ENCODE peak calls at places on chromosomes 1 and 21, in six cellular contexts. Y, S, Z, L, P and T are unnamed samples.

GRCh38 chr1:108816049-108816882 is 40.6 kb downstream of the AKNAD1 start:
- DNase-seq in Y (no peak), S (peak; percentile 77), Z (peak; percentile 60), L (peak; percentile 78), P (peak; percentile 94), T (peak; percentile 96)

GRCh38 chr1:100700586-100700985 is 19.0 kb upstream of the VCAM1 start:
- DNase-seq in Y (no peak), S (no peak), Z (no peak), L (no peak), P (no peak), T (no peak)

GRCh38 chr1:198179556-198179981 is 22.8 kb downstream of the NEK7 start:
- DNase-seq in Y (no peak), S (no peak), Z (no peak), L (no peak), P (no peak), T (no peak)

GRCh38 chr1:56803561-56804156 is 15.5 kb downstream of the FYB2 start:
- DNase-seq in Y (no peak), S (no peak), Z (peak; percentile 79), L (peak; percentile 34), P (peak; percentile 45), T (no peak)

GRCh38 chr21:42622284-42622683 is 31.1 kb upstream of the PDE9A start:
- DNase-seq in Y (no peak), S (no peak), Z (no peak), L (no peak), P (no peak), T (no peak)

GRCh38 chr1:237287876-237288517 is 246.0 kb downstream of the RYR2 start:
- DNase-seq in Y (no peak), S (no peak), Z (no peak), L (no peak), P (no peak), T (no peak)

GRCh38 chr1:92784051-92784638 is 763 bp downstream of the EVI5 start:
- DNase-seq in Y (peak; percentile 38), S (no peak), Z (peak; percentile 25), L (peak; percentile 71), P (peak; percentile 79), T (no peak)

GRCh38 chr1:77678628-77679610 is 3.5 kb downstream of the ZZZ3 start:
- DNase-seq in Y (no peak), S (no peak), Z (no peak), L (no peak), P (no peak), T (no peak)

GRCh38 chr1:3553166-3553939 is 58.0 kb downstream of the MEGF6 start:
- DNase-seq in Y (no peak), S (no peak), Z (no peak), L (no peak), P (no peak), T (no peak)

GRCh38 chr1:157170677-157171515 is 32.7 kb upstream of the ETV3 start:
- DNase-seq in Y (no peak), S (no peak), Z (peak; percentile 58), L (no peak), P (peak; percentile 56), T (no peak)

GRCh38 chr1:206000641-206001339 is 2.4 kb downstream of the RAB7B start:
- DNase-seq in Y (no peak), S (no peak), Z (no peak), L (no peak), P (peak; percentile 46), T (no peak)

GRCh38 chr1:185396126-185396525 is 79.1 kb upstream of the IVNS1ABP start:
- DNase-seq in Y (no peak), S (no peak), Z (no peak), L (no peak), P (peak; percentile 19), T (no peak)

GRCh38 chr1:57017717-57018116 is 51.9 kb upstream of the C8B start:
- DNase-seq in Y (no peak), S (no peak), Z (peak; percentile 58), L (no peak), P (peak; percentile 1), T (no peak)

GRCh38 chr21:14535702-14536101 is 10.4 kb downstream of the SAMSN1 start:
- DNase-seq in Y (no peak), S (no peak), Z (no peak), L (no peak), P (no peak), T (no peak)

GRCh38 chr1:187665513-187665912 is 836.8 kb downstream of the PLA2G4A start:
- DNase-seq in Y (no peak), S (no peak), Z (no peak), L (no peak), P (no peak), T (no peak)

GRCh38 chr1:27102707-27103468 is 52.0 kb downstream of the SLC9A1 start:
- DNase-seq in Y (peak; percentile 70), S (peak; percentile 55), Z (peak; percentile 86), L (peak; percentile 92), P (peak; percentile 63), T (peak; percentile 85)

GRCh38 chr1:145983959-145984830 is 12.2 kb downstream of the TXNIP start:
- DNase-seq in Y (no peak), S (no peak), Z (no peak), L (no peak), P (no peak), T (no peak)